ENCODE peak calls at places on chromosomes 16 and 17, in four cellular contexts. Z is cerebellar cortex, M is SK-N-SH, R is heart right ventricle. E is an unnamed sample.

GRCh38 chr17:76089680-76090516 is 10.9 kb downstream of the ZACN start:
- DNase-seq in R (no peak), M (peak), Z (no peak), E (no peak)

GRCh38 chr17:38617967-38618760 is 12.4 kb upstream of the SRCIN1 start:
- DNase-seq in R (no peak), Z (no peak), M (no peak), E (no peak)

GRCh38 chr17:29160253-29160652 is 19.9 kb downstream of the MYO18A start:
- DNase-seq in Z (no peak), M (no peak), R (no peak), E (no peak)

GRCh38 chr16:1183235-1183907 is 30.5 kb downstream of the CACNA1H start:
- DNase-seq in M (peak), R (peak), Z (no peak), E (no peak)

GRCh38 chr17:7852919-7853692 is 1.8 kb upstream of the TMEM88 start:
- DNase-seq in R (no peak), Z (no peak), M (no peak), E (no peak)

GRCh38 chr16:29784901-29785500 is 5.5 kb upstream of the KIF22 start:
- DNase-seq in Z (peak), R (peak), M (no peak), E (no peak)

GRCh38 chr17:78723001-78723796 is 58.9 kb downstream of the CYTH1 start:
- DNase-seq in Z (peak), M (peak), R (peak), E (peak)

GRCh38 chr16:8851761-8852403 is 16.9 kb downstream of the CARHSP1 start:
- DNase-seq in R (peak), M (peak), Z (no peak), E (no peak)

GRCh38 chr17:27038676-27039075 is 255.2 kb upstream of the WSB1 start:
- DNase-seq in Z (no peak), M (peak), R (no peak), E (no peak)

GRCh38 chr17:80348551-80349436 is 66.2 kb upstream of the ENDOV start:
- DNase-seq in M (no peak), Z (no peak), R (no peak), E (no peak)

GRCh38 chr16:65679785-65680184 is 557.9 kb upstream of the CDH11 start:
- DNase-seq in R (no peak), Z (no peak), M (no peak), E (no peak)

GRCh38 chr17:75637561-75637960 is 4.3 kb downstream of the SMIM5 start:
- DNase-seq in R (no peak), M (peak), Z (no peak), E (no peak)

GRCh38 chr16:11181889-11182279 is 74.1 kb downstream of the SOCS1 start:
- DNase-seq in R (no peak), M (no peak), Z (no peak), E (no peak)

GRCh38 chr16:56743840-56744239 is 13.9 kb downstream of the NUP93 start:
- DNase-seq in Z (no peak), R (peak), M (no peak), E (no peak)

GRCh38 chr17:78722101-78722761 is 59.8 kb downstream of the CYTH1 start:
- DNase-seq in R (no peak), Z (peak), M (peak), E (no peak)

GRCh38 chr16:86104537-86105048 is 205.6 kb downstream of the IRF8 start:
- DNase-seq in R (no peak), M (no peak), Z (no peak), E (no peak)